ENCODE peak calls at places on chromosome 9, in nine cellular contexts. One of them, this sample, is unnamed.

GRCh38 chr9:88396836-88397577 is 8.8 kb downstream of the SPIN1 start:
- DNase-seq in putamen: no peak
- DNase-seq in NB4: no peak
- DNase-seq in activated CD8-positive, alpha-beta memory T cell treated with anti-CD3 and anti-CD28 coated beads, Interleukin-2, amount 10 ng/mL, durations not matched to agents 7 days and 5 days: no peak
- DNase-seq in iPS DF 6.9: no peak
- DNase-seq in WTC11: no peak
- DNase-seq in B cell: no peak
- DNase-seq in EH: peak
- DNase-seq in activated T-cell treated with anti-CD3 and anti-CD28 coated beads, Interleukin-2, amount 50 U/mL, for 24 hours: no peak
- DNase-seq in this sample: no peak

GRCh38 chr9:70601000-70601929 is 186.8 kb upstream of the KLF9 start:
- DNase-seq in WTC11: no peak
- DNase-seq in iPS DF 6.9: no peak
- DNase-seq in activated CD8-positive, alpha-beta memory T cell treated with anti-CD3 and anti-CD28 coated beads, Interleukin-2, amount 10 ng/mL, durations not matched to agents 7 days and 5 days: no peak
- DNase-seq in EH: peak
- DNase-seq in activated T-cell treated with anti-CD3 and anti-CD28 coated beads, Interleukin-2, amount 50 U/mL, for 24 hours: no peak
- DNase-seq in NB4: no peak
- DNase-seq in B cell: no peak
- DNase-seq in putamen: peak
- DNase-seq in this sample: peak

GRCh38 chr9:122265265-122265900 is 701 bp downstream of the MRRF start:
- DNase-seq in putamen: no peak
- DNase-seq in EH: peak
- DNase-seq in iPS DF 6.9: no peak
- DNase-seq in NB4: peak
- DNase-seq in WTC11: no peak
- DNase-seq in activated CD8-positive, alpha-beta memory T cell treated with anti-CD3 and anti-CD28 coated beads, Interleukin-2, amount 10 ng/mL, durations not matched to agents 7 days and 5 days: peak
- DNase-seq in activated T-cell treated with anti-CD3 and anti-CD28 coated beads, Interleukin-2, amount 50 U/mL, for 24 hours: no peak
- DNase-seq in B cell: peak
- DNase-seq in this sample: no peak

GRCh38 chr9:133514475-133515239 is 10.1 kb downstream of the MYMK start:
- DNase-seq in WTC11: no peak
- DNase-seq in EH: no peak
- DNase-seq in iPS DF 6.9: no peak
- DNase-seq in B cell: no peak
- DNase-seq in NB4: no peak
- DNase-seq in activated CD8-positive, alpha-beta memory T cell treated with anti-CD3 and anti-CD28 coated beads, Interleukin-2, amount 10 ng/mL, durations not matched to agents 7 days and 5 days: no peak
- DNase-seq in activated T-cell treated with anti-CD3 and anti-CD28 coated beads, Interleukin-2, amount 50 U/mL, for 24 hours: no peak
- DNase-seq in putamen: peak
- DNase-seq in this sample: no peak

GRCh38 chr9:91187965-91188344 is 173.8 kb downstream of the AUH start:
- DNase-seq in WTC11: no peak
- DNase-seq in NB4: no peak
- DNase-seq in activated CD8-positive, alpha-beta memory T cell treated with anti-CD3 and anti-CD28 coated beads, Interleukin-2, amount 10 ng/mL, durations not matched to agents 7 days and 5 days: no peak
- DNase-seq in B cell: no peak
- DNase-seq in putamen: no peak
- DNase-seq in activated T-cell treated with anti-CD3 and anti-CD28 coated beads, Interleukin-2, amount 50 U/mL, for 24 hours: no peak
- DNase-seq in EH: peak
- DNase-seq in iPS DF 6.9: no peak
- DNase-seq in this sample: no peak

GRCh38 chr9:99264070-99264469 is 42.0 kb downstream of the SEC61B start:
- DNase-seq in activated CD8-positive, alpha-beta memory T cell treated with anti-CD3 and anti-CD28 coated beads, Interleukin-2, amount 10 ng/mL, durations not matched to agents 7 days and 5 days: no peak
- DNase-seq in NB4: peak
- DNase-seq in EH: peak
- DNase-seq in putamen: no peak
- DNase-seq in B cell: no peak
- DNase-seq in activated T-cell treated with anti-CD3 and anti-CD28 coated beads, Interleukin-2, amount 50 U/mL, for 24 hours: no peak
- DNase-seq in WTC11: peak
- DNase-seq in iPS DF 6.9: no peak
- DNase-seq in this sample: no peak

GRCh38 chr9:70880523-70880922 is 240.9 kb downstream of the TRPM3 start:
- DNase-seq in NB4: no peak
- DNase-seq in EH: no peak
- DNase-seq in WTC11: no peak
- DNase-seq in iPS DF 6.9: no peak
- DNase-seq in activated T-cell treated with anti-CD3 and anti-CD28 coated beads, Interleukin-2, amount 50 U/mL, for 24 hours: no peak
- DNase-seq in putamen: no peak
- DNase-seq in activated CD8-positive, alpha-beta memory T cell treated with anti-CD3 and anti-CD28 coated beads, Interleukin-2, amount 10 ng/mL, durations not matched to agents 7 days and 5 days: no peak
- DNase-seq in B cell: no peak
- DNase-seq in this sample: no peak

GRCh38 chr9:94086468-94086867 is 2.2 kb downstream of the PTPDC1 start:
- DNase-seq in activated T-cell treated with anti-CD3 and anti-CD28 coated beads, Interleukin-2, amount 50 U/mL, for 24 hours: no peak
- DNase-seq in activated CD8-positive, alpha-beta memory T cell treated with anti-CD3 and anti-CD28 coated beads, Interleukin-2, amount 10 ng/mL, durations not matched to agents 7 days and 5 days: no peak
- DNase-seq in B cell: no peak
- DNase-seq in EH: peak
- DNase-seq in WTC11: no peak
- DNase-seq in NB4: no peak
- DNase-seq in iPS DF 6.9: no peak
- DNase-seq in putamen: no peak
- DNase-seq in this sample: no peak

GRCh38 chr9:136594492-136594891 is 48.6 kb upstream of the NOTCH1 start:
- DNase-seq in B cell: no peak
- DNase-seq in putamen: no peak
- DNase-seq in activated T-cell treated with anti-CD3 and anti-CD28 coated beads, Interleukin-2, amount 50 U/mL, for 24 hours: no peak
- DNase-seq in iPS DF 6.9: no peak
- DNase-seq in activated CD8-positive, alpha-beta memory T cell treated with anti-CD3 and anti-CD28 coated beads, Interleukin-2, amount 10 ng/mL, durations not matched to agents 7 days and 5 days: no peak
- DNase-seq in WTC11: no peak
- DNase-seq in NB4: no peak
- DNase-seq in EH: no peak
- DNase-seq in this sample: no peak

GRCh38 chr9:73038613-73039012 is 85.8 kb upstream of the ALDH1A1 start:
- DNase-seq in iPS DF 6.9: no peak
- DNase-seq in B cell: no peak
- DNase-seq in NB4: no peak
- DNase-seq in activated CD8-positive, alpha-beta memory T cell treated with anti-CD3 and anti-CD28 coated beads, Interleukin-2, amount 10 ng/mL, durations not matched to agents 7 days and 5 days: no peak
- DNase-seq in EH: peak
- DNase-seq in putamen: peak
- DNase-seq in WTC11: peak
- DNase-seq in activated T-cell treated with anti-CD3 and anti-CD28 coated beads, Interleukin-2, amount 50 U/mL, for 24 hours: no peak
- DNase-seq in this sample: peak

GRCh38 chr9:94083384-94083783 is 880 bp upstream of the PTPDC1 start:
- DNase-seq in WTC11: no peak
- DNase-seq in B cell: no peak
- DNase-seq in activated CD8-positive, alpha-beta memory T cell treated with anti-CD3 and anti-CD28 coated beads, Interleukin-2, amount 10 ng/mL, durations not matched to agents 7 days and 5 days: no peak
- DNase-seq in putamen: peak
- DNase-seq in activated T-cell treated with anti-CD3 and anti-CD28 coated beads, Interleukin-2, amount 50 U/mL, for 24 hours: no peak
- DNase-seq in NB4: no peak
- DNase-seq in iPS DF 6.9: no peak
- DNase-seq in EH: no peak
- DNase-seq in this sample: no peak

GRCh38 chr9:38309324-38310195 is 82.9 kb upstream of the ALDH1B1 start:
- DNase-seq in activated CD8-positive, alpha-beta memory T cell treated with anti-CD3 and anti-CD28 coated beads, Interleukin-2, amount 10 ng/mL, durations not matched to agents 7 days and 5 days: peak
- DNase-seq in NB4: no peak
- DNase-seq in activated T-cell treated with anti-CD3 and anti-CD28 coated beads, Interleukin-2, amount 50 U/mL, for 24 hours: no peak
- DNase-seq in iPS DF 6.9: no peak
- DNase-seq in B cell: no peak
- DNase-seq in WTC11: no peak
- DNase-seq in putamen: no peak
- DNase-seq in EH: peak
- DNase-seq in this sample: no peak

GRCh38 chr9:2013688-2014087 is 1.5 kb upstream of the SMARCA2 start:
- DNase-seq in NB4: peak
- DNase-seq in activated T-cell treated with anti-CD3 and anti-CD28 coated beads, Interleukin-2, amount 50 U/mL, for 24 hours: no peak
- DNase-seq in B cell: no peak
- DNase-seq in EH: peak
- DNase-seq in WTC11: no peak
- DNase-seq in putamen: peak
- DNase-seq in activated CD8-positive, alpha-beta memory T cell treated with anti-CD3 and anti-CD28 coated beads, Interleukin-2, amount 10 ng/mL, durations not matched to agents 7 days and 5 days: no peak
- DNase-seq in iPS DF 6.9: no peak
- DNase-seq in this sample: no peak

This sample was measured in Peyer's patch.